ENCODE peak calls at places on chromosomes 12 and 14, in nine cellular contexts. K is upper lobe of left lung, J is GM13976, X is ovary, A is GM20000, E is dorsolateral prefrontal cortex, N is IMR-90, G is natural killer cell, R is body of pancreas. I is an unnamed sample.

GRCh38 chr12:96094201-96094600 is 58.8 kb upstream of the LTA4H start:
- DNase-seq in K (no peak), J (no peak), X (no peak), A (no peak), E (no peak), N (no peak), G (no peak), R (no peak), I (no peak)

GRCh38 chr14:105987563-105987962 is 461.2 kb downstream of the TMEM121 start:
- DNase-seq in K (no peak), J (no peak), X (no peak), A (no peak), E (no peak), N (no peak), G (no peak), R (no peak), I (no peak)

GRCh38 chr14:68510201-68510600 is 282.7 kb downstream of the ZFP36L1 start:
- DNase-seq in K (peak), J (no peak), X (peak), A (no peak), E (no peak), N (peak), G (no peak), R (no peak), I (no peak)

GRCh38 chr12:94149781-94150482 is 1.6 kb downstream of the PLXNC1 start:
- DNase-seq in K (peak), J (peak), X (peak), A (peak), E (no peak), N (no peak), G (no peak), R (peak), I (no peak)

GRCh38 chr14:30034049-30034635 is 106.5 kb upstream of the PRKD1 start:
- DNase-seq in K (no peak), J (no peak), X (no peak), A (no peak), E (no peak), N (peak), G (no peak), R (no peak), I (no peak)

GRCh38 chr12:30939234-30939633 is 12.7 kb downstream of the TSPAN11 start:
- DNase-seq in K (no peak), J (no peak), X (no peak), A (no peak), E (no peak), N (no peak), G (no peak), R (no peak), I (no peak)

GRCh38 chr12:75539889-75540288 is 28.5 kb upstream of the KRR1 start:
- DNase-seq in K (no peak), J (no peak), X (no peak), A (no peak), E (no peak), N (no peak), G (no peak), R (no peak), I (no peak)

GRCh38 chr12:79301181-79301580 is 389.6 kb downstream of the PAWR start:
- DNase-seq in K (no peak), J (no peak), X (no peak), A (no peak), E (no peak), N (no peak), G (no peak), R (no peak), I (no peak)

GRCh38 chr12:93892431-93893210 is 215.4 kb downstream of the CRADD start:
- DNase-seq in K (peak), J (no peak), X (no peak), A (no peak), E (no peak), N (no peak), G (no peak), R (no peak), I (no peak)

GRCh38 chr14:69651653-69652052 is 40.3 kb downstream of the SUSD6 start:
- DNase-seq in K (no peak), J (no peak), X (no peak), A (no peak), E (no peak), N (peak), G (no peak), R (no peak), I (no peak)

GRCh38 chr12:94722664-94723063 is 72.3 kb upstream of the TMCC3 start:
- DNase-seq in K (no peak), J (no peak), X (no peak), A (no peak), E (no peak), N (no peak), G (no peak), R (no peak), I (no peak)

GRCh38 chr14:71647086-71647784 is 285.0 kb upstream of the RGS6 start:
- DNase-seq in K (no peak), J (no peak), X (no peak), A (no peak), E (no peak), N (no peak), G (no peak), R (peak), I (no peak)

GRCh38 chr12:104733717-104734175 is 224.3 kb downstream of the SLC41A2 start:
- DNase-seq in K (peak), J (peak), X (no peak), A (peak), E (no peak), N (no peak), G (no peak), R (peak), I (no peak)
- TF ChIP-seq CTCF in K (no peak), J (no peak), X (no peak), A (no peak), E (no peak), N (peak), G (no peak), R (peak), I (no peak)

GRCh38 chr12:2624543-2625266 is 170.1 kb upstream of the FKBP4 start:
- DNase-seq in K (peak), J (no peak), X (no peak), A (no peak), E (no peak), N (peak), G (no peak), R (no peak), I (peak)
- TF ChIP-seq CTCF in K (no peak), J (no peak), X (no peak), A (no peak), E (no peak), N (peak), G (no peak), R (no peak), I (peak)

GRCh38 chr14:59582845-59583509 is 6.4 kb upstream of the CCDC175 start:
- DNase-seq in K (peak), J (no peak), X (no peak), A (no peak), E (no peak), N (no peak), G (no peak), R (no peak), I (no peak)

GRCh38 chr14:59588136-59588535 is 11.5 kb upstream of the CCDC175 start:
- DNase-seq in K (no peak), J (no peak), X (no peak), A (no peak), E (no peak), N (no peak), G (no peak), R (no peak), I (no peak)

GRCh38 chr14:59582161-59582560 is 5.5 kb upstream of the CCDC175 start:
- DNase-seq in K (no peak), J (no peak), X (no peak), A (no peak), E (no peak), N (no peak), G (no peak), R (no peak), I (no peak)

GRCh38 chr14:59585891-59586554 is 9.4 kb upstream of the CCDC175 start:
- DNase-seq in K (no peak), J (no peak), X (no peak), A (no peak), E (no peak), N (peak), G (no peak), R (no peak), I (no peak)

GRCh38 chr14:59583755-59584154 is 7.1 kb upstream of the CCDC175 start:
- DNase-seq in K (no peak), J (no peak), X (no peak), A (no peak), E (no peak), N (peak), G (no peak), R (no peak), I (no peak)
- TF ChIP-seq CTCF in K (no peak), J (no peak), X (no peak), A (no peak), E (no peak), N (no peak), G (no peak), R (no peak), I (no peak)

DNA sequence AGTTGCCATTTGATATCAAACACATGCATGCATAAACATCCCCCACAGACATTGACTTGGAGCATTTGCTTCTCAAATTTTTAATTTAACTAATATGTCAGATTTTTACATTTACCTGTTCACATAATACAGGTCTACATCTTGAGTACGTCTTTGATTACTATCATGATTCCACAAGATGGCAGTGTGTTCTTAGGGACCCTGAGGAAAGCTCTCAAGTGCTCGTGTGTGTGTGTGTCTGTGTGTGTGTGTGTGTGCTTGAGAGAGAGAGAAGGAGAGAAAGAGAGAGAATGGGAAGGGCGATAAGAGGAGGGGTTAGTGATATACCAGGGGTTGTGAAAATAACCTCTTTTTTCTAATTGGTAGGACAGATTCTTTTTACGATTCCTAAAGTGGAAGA is 167.1 kb upstream of the OR4E1 start:
- DNase-seq in K (no peak), J (no peak), X (no peak), A (no peak), E (no peak), N (no peak), G (no peak), R (no peak), I (no peak)
- TF ChIP-seq CTCF in K (no peak), J (no peak), X (no peak), A (no peak), E (no peak), N (no peak), G (no peak), R (no peak), I (no peak)

GRCh38 chr14:94408546-94409095 is 20.2 kb upstream of the SERPINA1 start:
- DNase-seq in K (no peak), J (no peak), X (no peak), A (no peak), E (no peak), N (no peak), G (no peak), R (no peak), I (no peak)

GRCh38 chr14:94407906-94408305 is 19.5 kb upstream of the SERPINA1 start:
- DNase-seq in K (no peak), J (no peak), X (no peak), A (no peak), E (no peak), N (no peak), G (no peak), R (no peak), I (no peak)

GRCh38 chr14:94411638-94412037 is 23.2 kb upstream of the SERPINA1 start:
- DNase-seq in K (no peak), J (no peak), X (no peak), A (no peak), E (no peak), N (no peak), G (no peak), R (no peak), I (no peak)

DNA sequence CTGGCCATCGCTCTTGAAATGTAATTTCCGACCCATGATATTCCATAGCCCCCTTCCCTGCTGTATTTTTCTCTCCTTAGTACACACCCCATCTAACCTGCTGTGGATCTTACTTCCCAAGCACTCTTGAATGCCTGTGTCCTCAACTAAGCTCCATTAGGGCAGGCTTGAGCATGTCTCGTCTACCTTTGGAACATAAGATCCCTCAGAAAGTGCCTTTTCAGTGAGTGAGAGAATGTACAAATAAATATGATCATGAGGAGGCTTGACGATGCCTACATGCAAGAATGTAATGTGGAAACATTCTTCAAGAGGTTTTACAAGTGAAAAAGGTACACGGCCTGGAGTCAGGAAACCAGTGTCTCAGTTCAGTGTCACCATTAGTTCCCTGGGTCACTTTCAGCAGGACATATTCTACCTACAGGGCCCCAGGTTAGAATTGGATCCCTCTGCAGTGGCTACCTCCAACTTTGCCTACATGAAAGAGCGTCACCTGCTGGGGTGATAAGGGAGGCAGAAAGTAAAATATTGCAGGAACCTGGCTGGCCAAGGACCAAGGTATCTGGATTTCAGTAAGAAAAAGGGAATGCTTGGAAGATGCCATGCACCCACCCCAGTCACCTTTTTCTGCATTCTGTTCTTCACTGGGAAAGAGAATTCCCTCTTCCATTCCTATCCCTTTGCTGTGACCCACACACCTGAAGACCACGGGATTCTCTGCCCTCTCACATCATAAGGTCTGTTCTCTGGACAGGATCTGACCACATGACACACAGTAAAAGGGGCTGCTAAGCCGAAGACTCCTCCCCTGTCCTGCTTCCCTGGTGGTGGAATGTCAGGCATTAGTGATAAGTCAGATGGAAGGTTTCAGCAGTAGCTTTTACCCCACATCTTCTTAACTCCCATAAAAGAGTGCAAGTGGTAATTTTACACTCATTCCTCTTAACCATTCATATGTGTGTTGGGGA is 24.6 kb upstream of the SERPINA1 start:
- DNase-seq in K (no peak), J (no peak), X (no peak), A (no peak), E (no peak), N (no peak), G (no peak), R (no peak), I (no peak)
- TF ChIP-seq CTCF in K (no peak), J (no peak), X (no peak), A (peak), E (no peak), N (peak), G (no peak), R (peak), I (no peak)